ENCODE peak calls at places on chromosomes 11 and 22, in five cellular contexts. P is ascending aorta, Z is PC-3, X is breast epithelium, V is cardiac muscle cell. G is an unnamed sample.

GRCh38 chr11:115170133-115170815 is 333.9 kb downstream of the CADM1 start:
- DNase-seq in Z (peak; percentile 61), P (no peak), X (no peak), V (peak; percentile 15), G (no peak)

GRCh38 chr11:11981840-11982239 is 26.6 kb downstream of the DKK3 start:
- DNase-seq in P (peak; percentile 45), Z (no peak), V (no peak), X (no peak), G (no peak)

GRCh38 chr11:113091578-113091844 is 130.3 kb downstream of the NCAM1 start:
- DNase-seq in Z (no peak), P (no peak), X (no peak), V (no peak), G (no peak)

GRCh38 chr11:76655466-76656086 is 15.0 kb downstream of the LRRC32 start:
- DNase-seq in V (no peak), X (peak; percentile 49), P (peak; percentile 60), Z (no peak), G (no peak)

GRCh38 chr22:49582671-49583070 is 245.0 kb downstream of the BRD1 start:
- DNase-seq in V (no peak), X (no peak), P (no peak), Z (no peak), G (no peak)

GRCh38 chr11:32366671-32367070 is 68.7 kb downstream of the WT1 start:
- DNase-seq in Z (no peak), X (no peak), V (peak; percentile 81), P (no peak), G (no peak)

GRCh38 chr11:73454987-73455386 is 78.8 kb downstream of the RELT start:
- DNase-seq in Z (no peak), V (no peak), X (no peak), P (no peak), G (no peak)

GRCh38 chr22:17159504-17159951 is 451 bp upstream of the HDHD5 start:
- DNase-seq in P (peak; percentile 76), V (peak; percentile 55), X (no peak), Z (peak; percentile 61), G (peak; percentile 55)

GRCh38 chr11:25855916-25856315 is 476.0 kb upstream of the ANO3 start:
- DNase-seq in V (no peak), X (no peak), Z (no peak), P (no peak), G (no peak)

GRCh38 chr11:17298302-17298701 is 21.8 kb downstream of the NUCB2 start:
- DNase-seq in V (no peak), P (no peak), Z (no peak), X (no peak), G (no peak)

GRCh38 chr11:104146421-104146820 is 17.5 kb downstream of the PDGFD start:
- DNase-seq in Z (no peak), X (no peak), V (no peak), P (no peak), G (no peak)

GRCh38 chr11:11993814-11994213 is 14.6 kb downstream of the DKK3 start:
- DNase-seq in P (peak; percentile 59), V (peak; percentile 72), X (no peak), Z (peak; percentile 90), G (no peak)

GRCh38 chr11:10302744-10303557 is 1.9 kb upstream of the ADM start:
- DNase-seq in X (peak; percentile 92), V (peak; percentile 72), P (peak; percentile 88), Z (peak; percentile 67), G (peak; percentile 81)

GRCh38 chr11:69799097-69799496 is 20.1 kb downstream of the FGF3 start:
- DNase-seq in P (no peak), Z (no peak), V (no peak), X (no peak), G (no peak)

GRCh38 chr11:60252709-60253108 is 9.8 kb upstream of the MS4A4E start:
- DNase-seq in Z (no peak), P (no peak), V (no peak), X (no peak), G (no peak)

GRCh38 chr11:86676533-86677154 is 4.2 kb upstream of the ME3 start:
- DNase-seq in Z (peak; percentile 18), P (no peak), X (no peak), V (peak; percentile 27), G (no peak)

GRCh38 chr11:101202614-101203013 is 73.0 kb upstream of the PGR start:
- DNase-seq in V (no peak), X (no peak), P (no peak), Z (no peak), G (no peak)

GRCh38 chr11:11937957-11938356 is 70.5 kb downstream of the DKK3 start:
- DNase-seq in V (no peak), X (no peak), P (no peak), Z (peak; percentile 60), G (no peak)

GRCh38 chr11:1502971-1503707 is 16.6 kb upstream of the MOB2 start:
- DNase-seq in P (no peak), V (no peak), X (peak; percentile 86), Z (no peak), G (no peak)

GRCh38 chr11:68142441-68143309 is 21.5 kb upstream of the CHKA start:
- DNase-seq in P (no peak), X (no peak), V (no peak), Z (no peak), G (no peak)

GRCh38 chr22:23845661-23846469 is 7.1 kb upstream of the DERL3 start:
- DNase-seq in Z (no peak), P (no peak), X (no peak), V (no peak), G (no peak)

GRCh38 chr11:45151362-45151982 is 5.0 kb downstream of the PRDM11 start:
- DNase-seq in P (no peak), V (no peak), X (peak; percentile 30), Z (no peak), G (no peak)

GRCh38 chr11:130999086-130999485 is 82.8 kb upstream of the SNX19 start:
- DNase-seq in P (no peak), X (no peak), Z (peak; percentile 70), V (peak; percentile 72), G (no peak)

GRCh38 chr11:27471588-27472397 is 797 bp downstream of the LGR4 start:
- DNase-seq in V (peak; percentile 35), X (peak; percentile 52), Z (peak; percentile 21), P (peak; percentile 68), G (no peak)

GRCh38 chr11:1569251-1569780 is 2.8 kb downstream of the DUSP8 start:
- DNase-seq in V (no peak), X (no peak), Z (no peak), P (no peak), G (no peak)

DNA sequence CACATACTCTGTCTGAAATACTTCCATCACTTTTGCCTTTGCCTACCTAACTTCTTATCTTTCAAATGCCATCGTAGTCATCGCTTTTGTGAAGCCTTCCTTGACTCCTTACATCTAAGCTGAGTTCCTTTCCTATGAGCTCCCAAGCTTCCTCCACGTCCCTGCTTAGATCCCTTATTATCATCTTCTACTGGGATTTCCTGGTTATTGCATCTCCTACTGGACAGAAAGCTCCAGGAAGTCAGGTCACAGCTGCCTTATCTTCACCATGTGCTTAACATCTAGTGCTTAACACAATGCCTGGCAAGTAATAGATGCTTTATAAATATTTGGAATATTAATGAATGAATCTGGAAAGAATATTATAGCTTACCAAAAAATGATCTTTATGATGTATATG is 5.9 kb downstream of the YPEL4 start:
- DNase-seq in Z (no peak), V (peak; percentile 67), X (no peak), P (no peak), G (no peak)
- TF ChIP-seq CTCF in Z (peak; percentile 30), V (peak; percentile 27), X (no peak), P (no peak), G (no peak)

DNA sequence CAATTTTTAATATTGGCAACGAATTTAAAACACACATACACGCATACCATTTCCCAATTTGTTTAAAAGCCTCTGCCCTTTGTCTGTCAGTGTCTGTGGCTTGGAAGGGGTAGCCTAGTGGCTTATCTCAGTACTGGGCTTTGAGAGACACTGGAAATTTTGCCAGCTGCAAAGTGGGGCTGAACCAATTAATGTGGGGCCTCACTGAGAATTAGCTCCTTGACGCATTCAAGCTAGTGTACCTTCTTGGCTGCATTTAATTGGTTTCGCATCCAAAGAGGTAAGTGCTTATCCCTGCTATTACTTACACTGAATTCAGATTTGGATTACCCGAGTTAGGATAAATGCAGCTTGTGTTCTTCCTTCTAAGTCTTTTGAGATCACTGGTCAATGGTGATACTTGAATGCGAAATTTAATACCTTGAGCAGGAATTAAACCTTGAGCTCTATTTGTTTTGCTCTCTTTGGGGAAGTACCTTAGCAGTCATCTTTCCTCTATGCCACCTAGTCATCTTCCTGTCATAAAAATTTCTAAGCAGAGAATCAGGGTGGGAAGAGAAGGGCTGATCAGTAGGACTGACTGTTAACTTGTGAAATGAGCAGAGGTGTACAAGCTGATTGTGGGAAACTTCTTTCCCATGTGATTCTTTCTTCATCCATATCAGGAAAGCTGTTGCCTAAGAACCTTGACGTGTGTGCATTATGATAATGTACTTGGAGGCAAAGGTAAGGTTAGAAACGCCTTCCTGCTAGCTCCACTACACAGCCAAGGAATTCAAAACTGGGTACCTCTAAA is 187.7 kb upstream of the E2F8 start:
- DNase-seq in X (no peak), Z (peak; percentile 89), V (no peak), P (no peak), G (no peak)
- TF ChIP-seq CTCF in X (no peak), Z (peak; percentile 33), V (no peak), P (no peak), G (no peak)

GRCh38 chr11:108959124-108959761 is 294.4 kb downstream of the DDX10 start:
- DNase-seq in V (no peak), X (no peak), Z (no peak), P (no peak), G (no peak)

GRCh38 chr11:108961095-108961494 is 296.2 kb downstream of the DDX10 start:
- DNase-seq in Z (no peak), X (no peak), V (no peak), P (no peak), G (no peak)

GRCh38 chr11:108959874-108960273 is 295.0 kb downstream of the DDX10 start:
- DNase-seq in V (no peak), X (no peak), P (no peak), Z (no peak), G (no peak)

GRCh38 chr11:108960498-108960897 is 295.6 kb downstream of the DDX10 start:
- DNase-seq in V (no peak), Z (peak; percentile 19), P (no peak), X (no peak), G (no peak)

GRCh38 chr11:108958446-108959123 is 293.7 kb downstream of the DDX10 start:
- DNase-seq in P (no peak), X (no peak), Z (peak; percentile 78), V (peak; percentile 43), G (no peak)
- TF ChIP-seq CTCF in P (no peak), X (no peak), Z (no peak), V (no peak), G (no peak)

DNA sequence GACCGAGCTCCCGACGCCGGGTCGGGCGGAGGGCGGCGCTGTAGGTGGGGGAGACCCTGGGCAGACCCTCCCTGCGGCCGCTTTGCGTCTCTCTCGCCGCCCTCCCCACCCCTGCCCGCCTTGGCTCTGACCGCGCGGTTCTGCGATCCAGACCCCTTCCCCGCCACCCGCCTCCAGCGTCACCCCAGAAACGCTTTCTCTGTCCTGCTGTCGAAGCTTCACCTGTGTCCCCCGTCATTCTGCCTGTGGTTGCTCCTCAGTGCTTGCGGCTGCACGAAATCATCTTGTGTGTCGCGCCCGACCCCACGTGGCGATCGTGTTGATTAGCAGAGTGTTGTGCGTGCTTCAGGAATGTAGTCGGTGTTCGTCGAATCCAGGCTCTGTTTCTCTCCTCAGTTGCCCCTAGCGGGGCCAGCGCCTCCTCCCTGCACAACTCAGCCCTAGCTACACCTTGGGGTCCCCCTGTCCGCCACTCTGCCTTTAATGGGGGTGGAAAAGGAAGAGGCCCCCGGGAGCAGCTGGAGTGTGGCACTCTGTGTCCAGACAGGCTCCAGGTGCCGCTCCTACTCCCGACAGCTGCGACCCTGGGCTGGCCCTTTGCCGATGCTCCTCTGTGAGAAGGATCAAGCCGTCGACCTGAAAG is 851 bp downstream of the PTDSS2 start:
- DNase-seq in X (peak; percentile 68), P (peak; percentile 83), Z (peak; percentile 55), V (peak; percentile 65), G (no peak)
- TF ChIP-seq CTCF in X (no peak), P (no peak), Z (peak; percentile 55), V (no peak), G (no peak)